ENCODE peak calls at places on chromosomes 16 and 17, in ten cellular contexts. M is NCI-H1105; S is MM.1S; P is IMR-90; Q is H54; K is activated CD4-positive, alpha-beta memory T cell treated with anti-CD3 and anti-CD28 coated beads, Interleukin-2, amount 10 ng/mL, durations not matched to agents 7 days and 5 days; O is stimulated activated naive B cell treated with anti-CD40 and anti-IgM and Interleukin-4, amounts not matched to agents 10 μg/mL and 1 μg/mL and 100 μg/mL, for 72 hours; E is RCC 7860; V is stimulated activated CD8-positive, alpha-beta memory T cell treated with anti-CD3 and anti-CD28 coated beads, Interleukin-15, amount 100 ng/mL, for 24 hours; Y is activated CD8-positive, alpha-beta T cell treated with anti-CD3 and anti-CD28 coated beads, Interleukin-2, amount 10 ng/mL, durations not matched to agents 7 days and 5 days. N is an unnamed sample.

GRCh38 chr17:51610155-51610554 is 349.8 kb downstream of the UTP18 start:
- DNase-seq in M (no peak), S (peak), P (no peak), Q (no peak), K (no peak), O (no peak), E (no peak), V (no peak), Y (no peak), N (no peak)

GRCh38 chr16:8999800-9000199 is 36.1 kb upstream of the USP7 start:
- DNase-seq in M (no peak), S (no peak), P (no peak), Q (no peak), K (no peak), O (no peak), E (no peak), V (no peak), Y (no peak), N (no peak)

GRCh38 chr17:5115673-5116651 is at the start of gene USP6:
- DNase-seq in M (no peak), S (no peak), P (no peak), Q (no peak), K (no peak), O (no peak), E (no peak), V (no peak), Y (no peak), N (no peak)

GRCh38 chr17:67221062-67221998 is 23.7 kb downstream of the HELZ start:
- DNase-seq in M (peak), S (no peak), P (peak), Q (no peak), K (peak), O (no peak), E (no peak), V (no peak), Y (peak), N (no peak)

GRCh38 chr17:77445908-77446535 is 305.3 kb downstream of the SEC14L1 start:
- DNase-seq in M (no peak), S (peak), P (peak), Q (no peak), K (peak), O (no peak), E (no peak), V (no peak), Y (peak), N (no peak)

GRCh38 chr17:55547027-55547670 is 35.9 kb upstream of the SMIM36 start:
- DNase-seq in M (no peak), S (no peak), P (peak), Q (no peak), K (no peak), O (no peak), E (no peak), V (no peak), Y (no peak), N (no peak)

GRCh38 chr17:16999931-17000625 is 28.2 kb upstream of the TNFRSF13B start:
- DNase-seq in M (no peak), S (no peak), P (no peak), Q (no peak), K (no peak), O (no peak), E (no peak), V (no peak), Y (no peak), N (no peak)

GRCh38 chr16:85891033-85891775 is 7.8 kb upstream of the IRF8 start:
- DNase-seq in M (peak), S (no peak), P (peak), Q (peak), K (no peak), O (no peak), E (peak), V (no peak), Y (no peak), N (no peak)

GRCh38 chr16:19980866-19981265 is 92.8 kb downstream of the GPR139 start:
- DNase-seq in M (no peak), S (no peak), P (peak), Q (peak), K (no peak), O (no peak), E (no peak), V (no peak), Y (no peak), N (no peak)

GRCh38 chr17:39946551-39947330 is 16.1 kb upstream of the GSDMA start:
- DNase-seq in M (no peak), S (no peak), P (no peak), Q (no peak), K (no peak), O (no peak), E (no peak), V (no peak), Y (no peak), N (no peak)

GRCh38 chr17:78329263-78330059 is 30.4 kb downstream of the SOCS3 start:
- DNase-seq in M (no peak), S (no peak), P (peak), Q (peak), K (peak), O (no peak), E (peak), V (no peak), Y (peak), N (no peak)

GRCh38 chr17:63277629-63278028 is 168.5 kb downstream of the CYB561 start:
- DNase-seq in M (no peak), S (no peak), P (no peak), Q (no peak), K (no peak), O (no peak), E (no peak), V (no peak), Y (no peak), N (no peak)

GRCh38 chr17:48148029-48148759 is 40.6 kb downstream of the SNX11 start:
- DNase-seq in M (no peak), S (no peak), P (no peak), Q (no peak), K (no peak), O (no peak), E (no peak), V (no peak), Y (no peak), N (no peak)

GRCh38 chr17:21458036-21458435 is 81.9 kb downstream of the KCNJ12 start:
- DNase-seq in M (no peak), S (no peak), P (no peak), Q (no peak), K (no peak), O (no peak), E (no peak), V (no peak), Y (no peak), N (no peak)

GRCh38 chr17:44971776-44972483 is 3.8 kb upstream of the C1QL1 start:
- DNase-seq in M (no peak), S (no peak), P (peak), Q (peak), K (peak), O (no peak), E (peak), V (no peak), Y (no peak), N (no peak)

GRCh38 chr17:50114849-50115357 is 15.1 kb downstream of the SAMD14 start:
- DNase-seq in M (no peak), S (peak), P (peak), Q (peak), K (peak), O (no peak), E (peak), V (no peak), Y (peak), N (peak)

GRCh38 chr16:10937068-10937859 is 5.0 kb downstream of the DEXI start:
- DNase-seq in M (no peak), S (no peak), P (no peak), Q (no peak), K (peak), O (no peak), E (no peak), V (no peak), Y (peak), N (no peak)